ENCODE peak calls at places on chromosomes 12 and 14, in six cellular contexts. Z is hepatic stellate cell; P is naive thymus-derived CD4-positive, alpha-beta T cell; W is ELR; B is GM19239; U is BE2C. S is an unnamed sample.
A peak's percentile ranks its signal among the peaks of the same experiment; 100 is the strongest.

GRCh38 chr12:119994892-119995658 is 6.0 kb downstream of the BICDL1 start:
- DNase-seq in W (no peak), P (no peak), Z (no peak), B (no peak), U (no peak), S (no peak)

GRCh38 chr12:132186857-132187620 is 42.8 kb downstream of the NOC4L start:
- DNase-seq in U (no peak), P (no peak), W (no peak), B (no peak), Z (no peak), S (no peak)

GRCh38 chr14:80404413-80404812 is 193.1 kb upstream of the DIO2 start:
- DNase-seq in U (no peak), B (no peak), Z (no peak), W (no peak), P (no peak), S (no peak)

GRCh38 chr12:127125607-127126259 is 1141.2 kb upstream of the TMEM132C start:
- DNase-seq in P (no peak), Z (peak; percentile 14), U (no peak), W (peak; percentile 98), B (no peak), S (peak; percentile 97)

GRCh38 chr14:49939884-49940510 is 47.1 kb downstream of the ARF6 start:
- DNase-seq in P (no peak), B (no peak), Z (no peak), W (no peak), U (no peak), S (no peak)

GRCh38 chr12:59736786-59737185 is 141.0 kb downstream of the SLC16A7 start:
- DNase-seq in P (no peak), Z (peak; percentile 58), U (peak; percentile 49), B (no peak), W (peak; percentile 89), S (peak; percentile 10)

GRCh38 chr14:91299483-91300115 is 55.1 kb upstream of the GPR68 start:
- DNase-seq in Z (no peak), B (no peak), W (no peak), U (no peak), P (no peak), S (no peak)

GRCh38 chr12:89732511-89732910 is 23.9 kb upstream of the ATP2B1 start:
- DNase-seq in Z (no peak), B (no peak), P (no peak), U (no peak), W (peak; percentile 10), S (no peak)

GRCh38 chr12:8501720-8502119 is 11.6 kb upstream of the CLEC4D start:
- DNase-seq in P (no peak), Z (no peak), W (no peak), U (no peak), B (no peak), S (no peak)

GRCh38 chr12:122421263-122421814 is 1.1 kb downstream of the CLIP1 start:
- DNase-seq in W (peak; percentile 65), U (peak; percentile 34), P (no peak), B (no peak), Z (peak; percentile 33), S (no peak)

GRCh38 chr12:49621651-49622500 is 1.5 kb upstream of the PRPF40B start:
- DNase-seq in B (no peak), P (no peak), Z (no peak), W (no peak), U (no peak), S (no peak)

GRCh38 chr12:27771470-27772327 is 8.3 kb upstream of the KLHL42 start:
- DNase-seq in U (no peak), W (peak; percentile 31), B (no peak), Z (no peak), P (no peak), S (no peak)

S was measured in kidney epithelial cell.